ENCODE peak calls at places on chromosomes 4 and X, in five cellular contexts. One of them, this sample, is unnamed.

GRCh38 chr4:13445841-13446790 is 38.0 kb downstream of the RAB28 start:
- DNase-seq in H1: no peak
- DNase-seq in HepG2: no peak
- DNase-seq in IMR-90: no peak
- DNase-seq in HCT116: no peak
- DNase-seq in this sample: no peak

GRCh38 chr4:175805863-175806262 is 6.2 kb downstream of the GPM6A start:
- DNase-seq in H1: no peak
- DNase-seq in IMR-90: no peak
- DNase-seq in HepG2: no peak
- DNase-seq in HCT116: no peak
- DNase-seq in this sample: no peak

GRCh38 chrX:20144491-20144890 is 2.9 kb upstream of the EIF1AX start:
- DNase-seq in HCT116: no peak
- DNase-seq in HepG2: no peak
- DNase-seq in H1: no peak
- DNase-seq in IMR-90: peak
- DNase-seq in this sample: no peak

GRCh38 chr4:15470149-15470520 is 453 bp downstream of the CC2D2A start:
- DNase-seq in IMR-90: peak
- DNase-seq in HCT116: no peak
- DNase-seq in H1: no peak
- DNase-seq in HepG2: no peak
- DNase-seq in this sample: no peak

GRCh38 chr4:8761824-8762205 is 109.8 kb downstream of the HMX1 start:
- DNase-seq in HCT116: no peak
- DNase-seq in H1: no peak
- DNase-seq in HepG2: no peak
- DNase-seq in IMR-90: no peak
- DNase-seq in this sample: no peak

GRCh38 chrX:109967151-109967550 is 35.8 kb upstream of the TMEM164 start:
- DNase-seq in IMR-90: peak
- DNase-seq in H1: no peak
- DNase-seq in HepG2: no peak
- DNase-seq in HCT116: no peak
- DNase-seq in this sample: no peak

GRCh38 chr4:8285143-8285975 is 15.8 kb downstream of the HTRA3 start:
- DNase-seq in H1: no peak
- DNase-seq in HCT116: no peak
- DNase-seq in IMR-90: no peak
- DNase-seq in HepG2: no peak
- DNase-seq in this sample: no peak

GRCh38 chr4:55184600-55185523 is 59.5 kb upstream of the KDR start:
- DNase-seq in H1: no peak
- DNase-seq in IMR-90: peak
- DNase-seq in HCT116: peak
- DNase-seq in HepG2: peak
- DNase-seq in this sample: peak

GRCh38 chrX:437636-438390 is 51.1 kb upstream of the PPP2R3B start:
- DNase-seq in HCT116: no peak
- DNase-seq in IMR-90: no peak
- DNase-seq in H1: no peak
- DNase-seq in HepG2: no peak
- DNase-seq in this sample: no peak

GRCh38 chr4:168917150-168917779 is 92.8 kb downstream of the CBR4 start:
- DNase-seq in HCT116: peak
- DNase-seq in IMR-90: peak
- DNase-seq in H1: no peak
- DNase-seq in HepG2: peak
- DNase-seq in this sample: peak

GRCh38 chrX:112642349-112642748 is 37.4 kb downstream of the LHFPL1 start:
- DNase-seq in HepG2: peak
- DNase-seq in IMR-90: peak
- DNase-seq in HCT116: peak
- DNase-seq in H1: peak
- DNase-seq in this sample: peak

GRCh38 chrX:48465336-48465933 is 4.6 kb downstream of the SLC38A5 start:
- DNase-seq in HepG2: no peak
- DNase-seq in H1: no peak
- DNase-seq in HCT116: no peak
- DNase-seq in IMR-90: peak
- DNase-seq in this sample: no peak

GRCh38 chr4:25178838-25179261 is 18.6 kb upstream of the SEPSECS start:
- DNase-seq in H1: no peak
- DNase-seq in HCT116: no peak
- DNase-seq in HepG2: peak
- DNase-seq in IMR-90: no peak
- DNase-seq in this sample: no peak

GRCh38 chr4:36508390-36508789 is 227.0 kb downstream of the DTHD1 start:
- DNase-seq in HepG2: no peak
- DNase-seq in IMR-90: no peak
- DNase-seq in HCT116: no peak
- DNase-seq in H1: no peak
- DNase-seq in this sample: no peak

GRCh38 chr4:106201373-106201772 is 114.6 kb downstream of the TBCK start:
- DNase-seq in H1: no peak
- DNase-seq in IMR-90: peak
- DNase-seq in HCT116: no peak
- DNase-seq in HepG2: peak
- DNase-seq in this sample: no peak

GRCh38 chr4:53098681-53099121 is 236.6 kb downstream of the RASL11B start:
- DNase-seq in IMR-90: peak
- DNase-seq in HepG2: no peak
- DNase-seq in HCT116: no peak
- DNase-seq in H1: no peak
- DNase-seq in this sample: no peak

GRCh38 chr4:100147684-100148083 is 42.6 kb downstream of the DDIT4L start:
- DNase-seq in IMR-90: no peak
- DNase-seq in H1: no peak
- DNase-seq in HCT116: no peak
- DNase-seq in HepG2: no peak
- DNase-seq in this sample: no peak
- TF ChIP-seq CEBPB in IMR-90: no peak
- TF ChIP-seq CEBPB in H1: no peak
- TF ChIP-seq CEBPB in HCT116: no peak
- TF ChIP-seq CEBPB in HepG2: no peak
- TF ChIP-seq CEBPB in this sample: no peak

GRCh38 chrX:39837688-39838087 is 260.1 kb downstream of the BCOR start:
- DNase-seq in HCT116: no peak
- DNase-seq in IMR-90: no peak
- DNase-seq in H1: no peak
- DNase-seq in HepG2: no peak
- DNase-seq in this sample: no peak
- TF ChIP-seq CEBPB in HCT116: no peak
- TF ChIP-seq CEBPB in IMR-90: no peak
- TF ChIP-seq CEBPB in H1: no peak
- TF ChIP-seq CEBPB in HepG2: no peak
- TF ChIP-seq CEBPB in this sample: no peak

GRCh38 chrX:83845397-83845796 is 15.5 kb upstream of the CYLC1 start:
- DNase-seq in HCT116: peak
- DNase-seq in IMR-90: peak
- DNase-seq in H1: no peak
- DNase-seq in HepG2: peak
- DNase-seq in this sample: peak
- TF ChIP-seq CEBPB in HCT116: no peak
- TF ChIP-seq CEBPB in IMR-90: no peak
- TF ChIP-seq CEBPB in H1: no peak
- TF ChIP-seq CEBPB in HepG2: no peak
- TF ChIP-seq CEBPB in this sample: no peak

DNA sequence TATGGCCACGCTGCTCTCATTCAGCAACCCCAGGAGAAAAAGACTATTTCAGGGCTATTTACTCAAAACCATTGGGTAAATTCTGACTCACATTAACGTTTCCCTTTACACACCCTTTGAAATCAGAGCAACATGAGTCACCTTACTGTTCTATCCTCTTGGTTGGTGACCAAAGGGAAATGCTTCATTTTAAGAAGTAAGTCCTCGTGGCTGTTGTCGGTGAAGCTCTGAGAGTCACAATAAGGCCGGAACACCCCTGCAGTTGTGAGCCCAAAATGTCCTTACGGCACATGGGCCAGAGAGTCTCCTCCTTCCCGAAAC is 56.3 kb upstream of the SPRY1 start:
- DNase-seq in HCT116: peak
- DNase-seq in IMR-90: peak
- DNase-seq in H1: no peak
- DNase-seq in HepG2: peak
- DNase-seq in this sample: no peak
- TF ChIP-seq CEBPB in HCT116: peak
- TF ChIP-seq CEBPB in IMR-90: peak
- TF ChIP-seq CEBPB in H1: no peak
- TF ChIP-seq CEBPB in HepG2: no peak
- TF ChIP-seq CEBPB in this sample: no peak

DNA sequence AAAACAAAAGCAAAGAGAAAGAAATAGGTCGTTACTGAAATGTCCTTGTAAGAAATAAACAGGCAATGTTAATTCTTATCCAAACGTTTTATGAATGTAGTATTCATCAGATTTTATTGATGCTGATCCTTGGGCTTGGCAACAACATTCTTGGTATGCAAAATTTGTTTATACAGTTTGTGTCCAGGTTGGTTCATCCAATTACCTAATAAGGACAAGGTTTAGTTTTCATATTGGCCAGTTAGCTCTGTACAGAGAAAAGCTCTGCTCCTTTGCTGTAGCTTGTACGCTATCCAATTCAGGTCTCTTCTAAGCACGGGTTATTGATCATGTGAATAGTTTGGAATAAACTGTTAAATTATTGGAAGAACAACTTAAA is 14.4 kb upstream of the CCNG2 start:
- DNase-seq in H1: no peak
- DNase-seq in IMR-90: no peak
- DNase-seq in HCT116: no peak
- DNase-seq in HepG2: no peak
- DNase-seq in this sample: no peak
- TF ChIP-seq CEBPB in H1: no peak
- TF ChIP-seq CEBPB in IMR-90: no peak
- TF ChIP-seq CEBPB in HCT116: no peak
- TF ChIP-seq CEBPB in HepG2: no peak
- TF ChIP-seq CEBPB in this sample: no peak

GRCh38 chr4:73019462-73020047 is 50.0 kb downstream of the COX18 start:
- DNase-seq in HepG2: peak
- DNase-seq in HCT116: peak
- DNase-seq in H1: no peak
- DNase-seq in IMR-90: peak
- DNase-seq in this sample: peak
- TF ChIP-seq CEBPB in HepG2: no peak
- TF ChIP-seq CEBPB in HCT116: no peak
- TF ChIP-seq CEBPB in H1: no peak
- TF ChIP-seq CEBPB in IMR-90: no peak
- TF ChIP-seq CEBPB in this sample: no peak

GRCh38 chrX:63330681-63331080 is 20.5 kb downstream of the SPIN4 start:
- DNase-seq in HepG2: no peak
- DNase-seq in IMR-90: no peak
- DNase-seq in H1: no peak
- DNase-seq in HCT116: no peak
- DNase-seq in this sample: no peak
- TF ChIP-seq CEBPB in HepG2: no peak
- TF ChIP-seq CEBPB in IMR-90: no peak
- TF ChIP-seq CEBPB in H1: no peak
- TF ChIP-seq CEBPB in HCT116: no peak
- TF ChIP-seq CEBPB in this sample: no peak

DNA sequence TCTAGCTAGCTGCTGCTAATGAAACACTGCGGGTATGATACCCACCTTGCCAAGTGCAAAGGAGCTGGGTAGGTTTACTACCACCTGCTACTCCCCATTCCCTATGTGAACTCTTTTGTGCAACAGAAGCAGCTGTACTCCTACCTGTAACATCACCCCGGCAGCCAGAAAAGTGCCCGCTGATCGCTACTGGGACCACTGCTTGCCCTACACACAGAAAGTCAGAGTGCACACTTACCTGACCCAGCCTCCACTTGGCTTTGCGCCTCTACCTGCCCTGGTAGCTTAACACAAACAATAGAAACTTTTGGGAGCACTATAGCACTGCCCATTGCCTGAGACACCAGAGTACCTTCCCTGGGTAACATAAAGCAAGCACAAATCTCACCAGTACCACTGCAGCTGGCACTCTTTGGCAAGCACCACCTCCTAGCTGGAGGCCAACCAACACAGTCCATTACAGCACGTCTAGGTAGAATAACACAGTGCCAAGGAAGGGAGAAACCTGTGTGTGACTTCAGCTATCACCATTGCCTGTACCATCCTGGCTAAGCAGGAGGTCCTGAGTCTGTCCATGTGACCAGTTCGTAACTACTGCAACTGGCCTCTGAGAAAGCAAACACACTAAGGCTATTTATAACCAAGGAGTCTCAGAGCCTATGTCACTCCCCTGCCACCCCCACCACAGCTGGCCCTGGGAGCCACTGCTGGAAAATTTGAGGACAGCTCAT is 80.1 kb downstream of the CENPC start:
- DNase-seq in IMR-90: peak
- DNase-seq in H1: no peak
- DNase-seq in HCT116: no peak
- DNase-seq in HepG2: no peak
- DNase-seq in this sample: no peak
- TF ChIP-seq CEBPB in IMR-90: no peak
- TF ChIP-seq CEBPB in H1: no peak
- TF ChIP-seq CEBPB in HCT116: no peak
- TF ChIP-seq CEBPB in HepG2: no peak
- TF ChIP-seq CEBPB in this sample: no peak

GRCh38 chr4:85393201-85393600 is 81.7 kb upstream of the ARHGAP24 start:
- DNase-seq in IMR-90: no peak
- DNase-seq in HepG2: no peak
- DNase-seq in H1: no peak
- DNase-seq in HCT116: no peak
- DNase-seq in this sample: no peak
- TF ChIP-seq CEBPB in IMR-90: no peak
- TF ChIP-seq CEBPB in HepG2: no peak
- TF ChIP-seq CEBPB in H1: no peak
- TF ChIP-seq CEBPB in HCT116: no peak
- TF ChIP-seq CEBPB in this sample: no peak

GRCh38 chrX:129590596-129590995 is 50.5 kb downstream of the OCRL start:
- DNase-seq in H1: no peak
- DNase-seq in HepG2: no peak
- DNase-seq in IMR-90: no peak
- DNase-seq in HCT116: no peak
- DNase-seq in this sample: no peak

GRCh38 chrX:129597905-129598304 is 56.9 kb downstream of the APLN start:
- DNase-seq in HepG2: no peak
- DNase-seq in HCT116: no peak
- DNase-seq in IMR-90: no peak
- DNase-seq in H1: no peak
- DNase-seq in this sample: no peak

GRCh38 chrX:129596077-129596476 is 56.0 kb downstream of the OCRL start:
- DNase-seq in IMR-90: no peak
- DNase-seq in H1: no peak
- DNase-seq in HepG2: no peak
- DNase-seq in HCT116: no peak
- DNase-seq in this sample: no peak

GRCh38 chrX:129594781-129595180 is 54.7 kb downstream of the OCRL start:
- DNase-seq in HCT116: no peak
- DNase-seq in HepG2: no peak
- DNase-seq in H1: no peak
- DNase-seq in IMR-90: no peak
- DNase-seq in this sample: no peak

DNA sequence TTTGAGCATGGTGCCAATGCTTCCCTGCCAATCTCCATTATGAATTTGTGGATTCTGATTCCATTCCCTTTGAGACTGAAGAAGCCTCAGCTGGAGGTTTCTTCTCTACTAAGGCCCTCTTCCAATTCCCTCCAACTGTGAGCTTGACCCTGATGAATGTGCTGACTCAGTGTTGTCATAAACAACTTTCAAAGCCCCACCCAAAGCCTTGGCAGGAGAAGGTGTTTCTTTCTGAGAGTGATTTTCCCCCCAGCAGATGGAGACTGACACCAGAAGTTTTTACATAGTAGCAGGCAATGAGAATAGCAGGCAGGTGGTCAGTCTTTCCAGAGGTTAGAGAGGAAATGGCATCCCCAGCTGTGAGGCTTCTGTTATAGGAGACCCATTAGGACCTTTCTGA is 53.1 kb downstream of the OCRL start:
- DNase-seq in H1: no peak
- DNase-seq in HCT116: no peak
- DNase-seq in HepG2: no peak
- DNase-seq in IMR-90: peak
- DNase-seq in this sample: peak
- TF ChIP-seq CEBPB in H1: no peak
- TF ChIP-seq CEBPB in HCT116: no peak
- TF ChIP-seq CEBPB in HepG2: no peak
- TF ChIP-seq CEBPB in IMR-90: no peak
- TF ChIP-seq CEBPB in this sample: no peak

This sample was measured in K562.